ENCODE peak calls at places on chromosome 6, in five cellular contexts. One of them, this sample, is unnamed.

GRCh38 chr6:20352346-20352745 is 49.3 kb upstream of the E2F3 start:
- DNase-seq in GM23248: no peak
- DNase-seq in pancreas: no peak
- DNase-seq in fibroblast of lung: no peak
- DNase-seq in heart right ventricle: no peak
- DNase-seq in this sample: no peak

GRCh38 chr6:87917861-87918260 is 129.8 kb upstream of the SPACA1 start:
- DNase-seq in pancreas: no peak
- DNase-seq in fibroblast of lung: no peak
- DNase-seq in heart right ventricle: no peak
- DNase-seq in GM23248: no peak
- DNase-seq in this sample: no peak

GRCh38 chr6:66568271-66568670 is 861.2 kb upstream of the EYS start:
- DNase-seq in heart right ventricle: no peak
- DNase-seq in pancreas: no peak
- DNase-seq in fibroblast of lung: no peak
- DNase-seq in GM23248: no peak
- DNase-seq in this sample: no peak

GRCh38 chr6:131258816-131259476 is 123.7 kb downstream of the AKAP7 start:
- DNase-seq in GM23248: no peak
- DNase-seq in pancreas: no peak
- DNase-seq in fibroblast of lung: peak
- DNase-seq in heart right ventricle: no peak
- DNase-seq in this sample: no peak

GRCh38 chr6:14981960-14982359 is 263.9 kb upstream of the JARID2 start:
- DNase-seq in GM23248: no peak
- DNase-seq in fibroblast of lung: no peak
- DNase-seq in pancreas: no peak
- DNase-seq in heart right ventricle: no peak
- DNase-seq in this sample: no peak

GRCh38 chr6:30727920-30728605 is 7.9 kb downstream of the TUBB start:
- DNase-seq in GM23248: peak
- DNase-seq in pancreas: no peak
- DNase-seq in fibroblast of lung: peak
- DNase-seq in heart right ventricle: no peak
- DNase-seq in this sample: no peak

GRCh38 chr6:113560908-113561307 is 296.2 kb upstream of the MARCKS start:
- DNase-seq in heart right ventricle: no peak
- DNase-seq in GM23248: peak
- DNase-seq in pancreas: no peak
- DNase-seq in fibroblast of lung: peak
- DNase-seq in this sample: no peak

GRCh38 chr6:40723967-40724366 is 136.8 kb upstream of the LRFN2 start:
- DNase-seq in GM23248: peak
- DNase-seq in pancreas: no peak
- DNase-seq in fibroblast of lung: no peak
- DNase-seq in heart right ventricle: no peak
- DNase-seq in this sample: no peak

GRCh38 chr6:83114164-83114563 is 46.7 kb downstream of the DOP1A start:
- DNase-seq in GM23248: peak
- DNase-seq in fibroblast of lung: peak
- DNase-seq in pancreas: no peak
- DNase-seq in heart right ventricle: no peak
- DNase-seq in this sample: no peak

GRCh38 chr6:168953461-168953860 is 300.2 kb downstream of the THBS2 start:
- DNase-seq in GM23248: no peak
- DNase-seq in fibroblast of lung: no peak
- DNase-seq in pancreas: no peak
- DNase-seq in heart right ventricle: no peak
- DNase-seq in this sample: no peak

GRCh38 chr6:99232003-99232402 is 117.5 kb downstream of the FAXC start:
- DNase-seq in heart right ventricle: no peak
- DNase-seq in GM23248: no peak
- DNase-seq in pancreas: no peak
- DNase-seq in fibroblast of lung: no peak
- DNase-seq in this sample: no peak

GRCh38 chr6:130233332-130233731 is 10.6 kb upstream of the SAMD3 start:
- DNase-seq in fibroblast of lung: no peak
- DNase-seq in GM23248: peak
- DNase-seq in pancreas: no peak
- DNase-seq in heart right ventricle: no peak
- DNase-seq in this sample: no peak

GRCh38 chr6:158703121-158703839 is 53.4 kb downstream of the SYTL3 start:
- DNase-seq in heart right ventricle: peak
- DNase-seq in pancreas: no peak
- DNase-seq in fibroblast of lung: no peak
- DNase-seq in GM23248: no peak
- DNase-seq in this sample: no peak
- H3K27ac ChIP-seq in heart right ventricle: peak
- H3K27ac ChIP-seq in pancreas: no peak
- H3K27ac ChIP-seq in fibroblast of lung: no peak
- H3K27ac ChIP-seq in GM23248: no peak
- H3K27ac ChIP-seq in this sample: no peak

GRCh38 chr6:109295109-109295765 is 87.0 kb downstream of the CD164 start:
- DNase-seq in pancreas: peak
- DNase-seq in GM23248: no peak
- DNase-seq in fibroblast of lung: no peak
- DNase-seq in heart right ventricle: no peak
- DNase-seq in this sample: no peak
- H3K27ac ChIP-seq in pancreas: no peak
- H3K27ac ChIP-seq in GM23248: no peak
- H3K27ac ChIP-seq in fibroblast of lung: no peak
- H3K27ac ChIP-seq in heart right ventricle: no peak
- H3K27ac ChIP-seq in this sample: no peak

GRCh38 chr6:36441307-36441894 is 1.3 kb downstream of the PXT1 start:
- DNase-seq in fibroblast of lung: peak
- DNase-seq in pancreas: peak
- DNase-seq in GM23248: peak
- DNase-seq in heart right ventricle: peak
- DNase-seq in this sample: peak
- H3K27ac ChIP-seq in fibroblast of lung: peak
- H3K27ac ChIP-seq in pancreas: peak
- H3K27ac ChIP-seq in GM23248: peak
- H3K27ac ChIP-seq in heart right ventricle: peak
- H3K27ac ChIP-seq in this sample: peak

GRCh38 chr6:165634076-165634475 is 29.0 kb downstream of the PDE10A start:
- DNase-seq in GM23248: no peak
- DNase-seq in heart right ventricle: no peak
- DNase-seq in pancreas: no peak
- DNase-seq in fibroblast of lung: no peak
- DNase-seq in this sample: no peak

GRCh38 chr6:165634486-165634885 is 28.6 kb downstream of the PDE10A start:
- DNase-seq in GM23248: no peak
- DNase-seq in fibroblast of lung: no peak
- DNase-seq in pancreas: no peak
- DNase-seq in heart right ventricle: no peak
- DNase-seq in this sample: no peak

GRCh38 chr6:165636415-165637048 is 26.5 kb downstream of the PDE10A start:
- DNase-seq in fibroblast of lung: no peak
- DNase-seq in GM23248: no peak
- DNase-seq in heart right ventricle: no peak
- DNase-seq in pancreas: no peak
- DNase-seq in this sample: no peak

GRCh38 chr6:165637591-165637990 is 25.4 kb downstream of the PDE10A start:
- DNase-seq in pancreas: no peak
- DNase-seq in GM23248: no peak
- DNase-seq in fibroblast of lung: no peak
- DNase-seq in heart right ventricle: no peak
- DNase-seq in this sample: no peak

GRCh38 chr6:165636015-165636414 is 27.0 kb downstream of the PDE10A start:
- DNase-seq in GM23248: no peak
- DNase-seq in pancreas: no peak
- DNase-seq in heart right ventricle: no peak
- DNase-seq in fibroblast of lung: no peak
- DNase-seq in this sample: no peak
- H3K27ac ChIP-seq in GM23248: no peak
- H3K27ac ChIP-seq in pancreas: no peak
- H3K27ac ChIP-seq in heart right ventricle: no peak
- H3K27ac ChIP-seq in fibroblast of lung: no peak
- H3K27ac ChIP-seq in this sample: no peak